ENCODE peak calls at places on chromosomes 13 and 19, in six cellular contexts. M is HCT116, X is GM12878, G is H1, U is HepG2, C is K562. Z is an unnamed sample.

GRCh38 chr19:4380254-4380727 is 20.1 kb downstream of the SH3GL1 start:
- DNase-seq in M (no peak), X (no peak), G (no peak), U (no peak), C (no peak), Z (no peak)

GRCh38 chr19:2334426-2334825 is 5.9 kb downstream of the SPPL2B start:
- DNase-seq in M (no peak), X (no peak), G (no peak), U (no peak), C (no peak), Z (no peak)

GRCh38 chr13:42064966-42065365 is 16.5 kb downstream of the DGKH start:
- DNase-seq in M (no peak), X (no peak), G (no peak), U (no peak), C (no peak), Z (no peak)

GRCh38 chr13:20702530-20702929 is 969 bp upstream of the IL17D start:
- DNase-seq in M (no peak), X (no peak), G (no peak), U (no peak), C (no peak), Z (no peak)

GRCh38 chr19:57025491-57025890 is 94.3 kb upstream of the USP29 start:
- DNase-seq in M (no peak), X (no peak), G (no peak), U (no peak), C (no peak), Z (no peak)

GRCh38 chr19:28715157-28715556 is 497.8 kb downstream of the UQCRFS1 start:
- DNase-seq in M (no peak), X (no peak), G (no peak), U (no peak), C (no peak), Z (no peak)

GRCh38 chr19:53872762-53873161 is 5.1 kb downstream of the MYADM start:
- DNase-seq in M (no peak), X (no peak), G (no peak), U (no peak), C (no peak), Z (no peak)

GRCh38 chr19:16976471-16976870 is 50.1 kb downstream of the CPAMD8 start:
- DNase-seq in M (no peak), X (no peak), G (no peak), U (no peak), C (no peak), Z (no peak)

GRCh38 chr19:35008891-35009341 is 8.8 kb downstream of the GRAMD1A start:
- DNase-seq in M (no peak), X (no peak), G (no peak), U (no peak), C (no peak), Z (no peak)

GRCh38 chr13:105956891-105957290 is 578.6 kb downstream of the EFNB2 start:
- DNase-seq in M (no peak), X (no peak), G (no peak), U (no peak), C (no peak), Z (no peak)

GRCh38 chr13:77696863-77697207 is 652 bp upstream of the SLAIN1 start:
- DNase-seq in M (no peak), X (no peak), G (no peak), U (no peak), C (no peak), Z (no peak)

GRCh38 chr19:3210347-3211017 is 14.0 kb upstream of the CELF5 start:
- DNase-seq in M (peak), X (no peak), G (peak), U (peak), C (peak), Z (peak)

GRCh38 chr19:15915109-15915508 is 17.2 kb upstream of the CYP4F2 start:
- DNase-seq in M (no peak), X (no peak), G (no peak), U (no peak), C (no peak), Z (no peak)

GRCh38 chr13:114101831-114102520 is 30.4 kb downstream of the RASA3 start:
- DNase-seq in M (no peak), X (no peak), G (no peak), U (no peak), C (no peak), Z (no peak)

GRCh38 chr19:17079710-17080440 is 4.3 kb downstream of the MYO9B start:
- DNase-seq in M (peak), X (peak), G (no peak), U (peak), C (no peak), Z (no peak)

GRCh38 chr13:98223741-98224140 is 46.7 kb upstream of the RNF113B start:
- DNase-seq in M (no peak), X (no peak), G (no peak), U (no peak), C (no peak), Z (no peak)

GRCh38 chr19:48169974-48170803 is at the start of the genes LIG1 and ZSWIM9:
- DNase-seq in M (peak), X (peak), G (peak), U (peak), C (peak), Z (peak)

GRCh38 chr19:5126498-5127223 is 157.7 kb downstream of the KDM4B start:
- DNase-seq in M (no peak), X (no peak), G (no peak), U (no peak), C (no peak), Z (no peak)

GRCh38 chr19:38869836-38870607 is 8.1 kb downstream of the RINL start:
- DNase-seq in M (no peak), X (no peak), G (no peak), U (no peak), C (no peak), Z (peak)

GRCh38 chr13:48412881-48413351 is at the start of gene LPAR6:
- DNase-seq in M (no peak), X (no peak), G (no peak), U (peak), C (no peak), Z (no peak)

GRCh38 chr19:46402725-46403124 is 10.6 kb downstream of the CCDC8 start:
- DNase-seq in M (no peak), X (no peak), G (no peak), U (no peak), C (no peak), Z (no peak)

GRCh38 chr13:34124912-34125311 is 307.0 kb downstream of the RFC3 start:
- DNase-seq in M (no peak), X (no peak), G (no peak), U (peak), C (no peak), Z (no peak)

GRCh38 chr13:89066868-89067466 is 1395.8 kb downstream of the SLITRK5 start:
- DNase-seq in M (peak), X (no peak), G (no peak), U (peak), C (no peak), Z (peak)

GRCh38 chr19:35609881-35610353 is 2.6 kb upstream of the HAUS5 start:
- DNase-seq in M (no peak), X (peak), G (no peak), U (no peak), C (no peak), Z (no peak)

GRCh38 chr13:67735651-67736050 is 505.5 kb upstream of the PCDH9 start:
- DNase-seq in M (no peak), X (no peak), G (no peak), U (no peak), C (no peak), Z (no peak)

GRCh38 chr13:47862841-47863240 is 138.2 kb downstream of the SUCLA2 start:
- DNase-seq in M (no peak), X (no peak), G (no peak), U (no peak), C (no peak), Z (no peak)

GRCh38 chr13:26011996-26012688 is 39.7 kb downstream of the SHISA2 start:
- DNase-seq in M (no peak), X (no peak), G (no peak), U (no peak), C (no peak), Z (no peak)

GRCh38 chr13:23541221-23541620 is 29.0 kb upstream of the TNFRSF19 start:
- DNase-seq in M (no peak), X (no peak), G (no peak), U (no peak), C (no peak), Z (no peak)

GRCh38 chr13:41917641-41918040 is 43.3 kb downstream of the VWA8 start:
- DNase-seq in M (no peak), X (no peak), G (no peak), U (no peak), C (no peak), Z (no peak)

GRCh38 chr13:78147905-78148304 is 229.3 kb upstream of the EDNRB start:
- DNase-seq in M (no peak), X (no peak), G (no peak), U (no peak), C (no peak), Z (no peak)

GRCh38 chr13:33125821-33126570 is 109.8 kb downstream of the KL start:
- DNase-seq in M (peak), X (no peak), G (peak), U (peak), C (no peak), Z (no peak)

GRCh38 chr13:109874444-109874920 is 88.1 kb upstream of the IRS2 start:
- DNase-seq in M (no peak), X (no peak), G (no peak), U (no peak), C (no peak), Z (no peak)

GRCh38 chr13:42996584-42996983 is 4.5 kb upstream of the EPSTI1 start:
- DNase-seq in M (peak), X (no peak), G (no peak), U (peak), C (no peak), Z (no peak)

GRCh38 chr13:78709028-78709427 is 50.1 kb upstream of the OBI1 start:
- DNase-seq in M (no peak), X (no peak), G (no peak), U (peak), C (no peak), Z (no peak)

GRCh38 chr19:2328401-2329161 is at the start of the genes LSM7 and SPPL2B:
- DNase-seq in M (peak), X (peak), G (no peak), U (peak), C (peak), Z (peak)

GRCh38 chr19:36686365-36687213 is 823 bp upstream of the ZNF567 start:
- DNase-seq in M (no peak), X (no peak), G (no peak), U (no peak), C (no peak), Z (no peak)

GRCh38 chr13:99605417-99606321 is 104.4 kb downstream of the TM9SF2 start:
- DNase-seq in M (peak), X (no peak), G (no peak), U (peak), C (peak), Z (peak)
- TF ChIP-seq ATF3 in M (no peak), X (no peak), G (no peak), U (no peak), C (no peak), Z (no peak)

DNA sequence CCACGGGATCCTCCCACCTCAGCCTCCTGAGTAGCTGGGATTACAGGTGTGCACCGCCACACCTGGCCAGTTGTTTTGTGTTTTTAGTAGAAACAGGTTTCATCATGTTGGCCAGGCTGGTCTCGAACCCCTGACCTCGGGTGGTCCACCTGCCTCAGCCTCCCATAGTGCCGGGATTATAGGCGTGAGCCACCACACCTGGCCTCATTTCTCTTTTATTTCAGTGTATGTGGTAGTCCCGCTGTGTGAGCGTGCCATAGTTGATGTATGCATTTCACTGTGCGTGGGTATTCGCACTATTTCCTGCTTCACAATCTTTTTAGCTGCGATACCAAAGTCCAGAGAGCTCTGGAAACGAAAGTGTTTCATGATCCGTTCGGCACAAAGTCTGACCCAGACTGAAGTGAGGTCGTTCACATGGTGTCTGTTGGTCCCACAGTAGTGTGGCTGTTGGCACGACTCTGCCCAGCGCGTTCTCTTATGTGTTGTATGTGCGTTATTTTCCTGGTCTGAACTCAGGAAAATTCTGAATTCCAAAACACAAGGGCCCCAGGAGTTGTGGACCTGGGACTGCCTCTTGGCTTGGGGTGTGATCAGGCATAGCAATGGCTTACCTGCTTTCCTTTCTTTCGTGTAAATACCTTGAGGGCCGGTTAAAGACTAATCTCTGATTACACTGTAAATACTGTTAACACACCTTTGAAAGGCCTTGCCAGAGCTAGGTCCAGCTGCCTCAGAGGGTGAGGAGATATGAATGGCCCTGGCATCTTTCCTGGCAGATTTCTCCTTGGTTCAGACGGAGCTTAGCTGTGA is 8.6 kb downstream of the EPN1 start:
- DNase-seq in M (no peak), X (no peak), G (no peak), U (peak), C (no peak), Z (no peak)
- TF ChIP-seq ATF3 in M (no peak), X (no peak), G (no peak), U (no peak), C (no peak), Z (no peak)

GRCh38 chr19:44648536-44649370 is 5.0 kb downstream of the PVR start:
- DNase-seq in M (no peak), X (no peak), G (no peak), U (no peak), C (no peak), Z (no peak)
- TF ChIP-seq ATF3 in M (no peak), X (no peak), G (no peak), U (no peak), C (no peak), Z (no peak)

GRCh38 chr13:100100115-100100879 is 11.4 kb downstream of the PCCA start:
- DNase-seq in M (no peak), X (no peak), G (no peak), U (peak), C (no peak), Z (no peak)
- TF ChIP-seq ATF3 in M (no peak), X (no peak), G (no peak), U (no peak), C (no peak), Z (no peak)

GRCh38 chr13:28476919-28477708 is 17.8 kb downstream of the FLT1 start:
- DNase-seq in M (no peak), X (no peak), G (no peak), U (no peak), C (no peak), Z (no peak)

GRCh38 chr13:28479005-28479404 is 15.9 kb downstream of the FLT1 start:
- DNase-seq in M (no peak), X (no peak), G (no peak), U (no peak), C (no peak), Z (no peak)

GRCh38 chr13:28475916-28476725 is 18.8 kb downstream of the FLT1 start:
- DNase-seq in M (peak), X (no peak), G (no peak), U (no peak), C (no peak), Z (no peak)

GRCh38 chr13:28478127-28478526 is 16.8 kb downstream of the FLT1 start:
- DNase-seq in M (no peak), X (no peak), G (no peak), U (no peak), C (no peak), Z (no peak)

DNA sequence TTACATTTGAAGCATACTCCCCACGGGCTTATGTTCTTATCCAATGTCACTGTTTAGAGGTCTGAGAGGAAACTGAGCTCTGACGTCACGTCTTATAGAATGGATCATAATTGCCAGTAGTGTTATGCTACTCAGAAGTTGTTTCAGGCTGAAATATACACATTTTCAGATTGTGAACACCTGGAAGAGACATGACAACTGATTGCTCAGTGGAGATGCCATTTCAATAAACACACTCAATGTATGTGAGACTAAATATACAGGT is 17.3 kb downstream of the FLT1 start:
- DNase-seq in M (no peak), X (no peak), G (no peak), U (no peak), C (no peak), Z (no peak)
- TF ChIP-seq ATF3 in M (no peak), X (no peak), G (no peak), U (no peak), C (no peak), Z (no peak)

GRCh38 chr13:94162289-94162688 is 317.2 kb downstream of the DCT start:
- DNase-seq in M (no peak), X (no peak), G (no peak), U (no peak), C (no peak), Z (no peak)
- TF ChIP-seq ATF3 in M (no peak), X (no peak), G (no peak), U (no peak), C (no peak), Z (no peak)